ENCODE peak calls at places on chromosomes 4 and X, in five cellular contexts. One of them, this sample, is unnamed. For H3K36me3, the result is how much of the 10 kb centered on the place peaks cover.

GRCh38 chr4:146486565-146486964 is 35.2 kb downstream of the SLC10A7 start:
- DNase-seq in breast epithelium: no peak
- DNase-seq in sigmoid colon: no peak
- DNase-seq in CD8-positive, alpha-beta T cell: no peak
- DNase-seq in stomach: no peak
- DNase-seq in this sample: no peak

GRCh38 chrX:136251042-136251991 is at the start of gene MAP7D3:
- DNase-seq in CD8-positive, alpha-beta T cell: peak
- DNase-seq in sigmoid colon: peak
- DNase-seq in stomach: peak
- DNase-seq in breast epithelium: no peak
- DNase-seq in this sample: peak

GRCh38 chrX:79081895-79082512 is 62.5 kb upstream of the GPR174 start:
- DNase-seq in sigmoid colon: no peak
- DNase-seq in CD8-positive, alpha-beta T cell: peak
- DNase-seq in breast epithelium: no peak
- DNase-seq in stomach: no peak
- DNase-seq in this sample: peak

GRCh38 chrX:19840899-19841648 is 46.3 kb downstream of the SH3KBP1 start:
- DNase-seq in breast epithelium: no peak
- DNase-seq in CD8-positive, alpha-beta T cell: no peak
- DNase-seq in stomach: no peak
- DNase-seq in sigmoid colon: no peak
- DNase-seq in this sample: peak

GRCh38 chrX:2679534-2680485 is 11.3 kb upstream of the CD99 start:
- DNase-seq in CD8-positive, alpha-beta T cell: no peak
- DNase-seq in sigmoid colon: no peak
- DNase-seq in stomach: no peak
- DNase-seq in breast epithelium: no peak
- DNase-seq in this sample: no peak

GRCh38 chrX:152177052-152177451 is 38.7 kb upstream of the MAGEA10 start:
- DNase-seq in breast epithelium: no peak
- DNase-seq in sigmoid colon: no peak
- DNase-seq in CD8-positive, alpha-beta T cell: no peak
- DNase-seq in stomach: no peak
- DNase-seq in this sample: no peak

GRCh38 chr4:80219301-80220025 is 22.2 kb downstream of the PRDM8 start:
- DNase-seq in stomach: no peak
- DNase-seq in sigmoid colon: no peak
- DNase-seq in CD8-positive, alpha-beta T cell: no peak
- DNase-seq in breast epithelium: no peak
- DNase-seq in this sample: no peak

GRCh38 chr4:152220201-152220666 is 315.7 kb downstream of the FBXW7 start:
- DNase-seq in CD8-positive, alpha-beta T cell: no peak
- DNase-seq in sigmoid colon: no peak
- DNase-seq in stomach: no peak
- DNase-seq in breast epithelium: no peak
- DNase-seq in this sample: no peak

GRCh38 chrX:14029039-14029424 is 660 bp downstream of the GEMIN8 start:
- DNase-seq in sigmoid colon: no peak
- DNase-seq in breast epithelium: no peak
- DNase-seq in stomach: no peak
- DNase-seq in CD8-positive, alpha-beta T cell: no peak
- DNase-seq in this sample: no peak

GRCh38 chr4:165540206-165540865 is 161.5 kb downstream of the CPE start:
- DNase-seq in CD8-positive, alpha-beta T cell: no peak
- DNase-seq in stomach: no peak
- DNase-seq in breast epithelium: no peak
- DNase-seq in sigmoid colon: no peak
- DNase-seq in this sample: peak

GRCh38 chr4:56123051-56123450 is 174.3 kb downstream of the CEP135 start:
- DNase-seq in stomach: no peak
- DNase-seq in CD8-positive, alpha-beta T cell: no peak
- DNase-seq in breast epithelium: no peak
- DNase-seq in sigmoid colon: no peak
- DNase-seq in this sample: no peak

GRCh38 chrX:43849173-43849572 is 33.1 kb downstream of the MAOB start:
- DNase-seq in CD8-positive, alpha-beta T cell: no peak
- DNase-seq in sigmoid colon: no peak
- DNase-seq in stomach: no peak
- DNase-seq in breast epithelium: no peak
- DNase-seq in this sample: peak
- H3K36me3 ChIP-seq in CD8-positive, alpha-beta T cell: under half
- H3K36me3 ChIP-seq in sigmoid colon: under half
- H3K36me3 ChIP-seq in stomach: under half
- H3K36me3 ChIP-seq in breast epithelium: under half
- H3K36me3 ChIP-seq in this sample: under half

DNA sequence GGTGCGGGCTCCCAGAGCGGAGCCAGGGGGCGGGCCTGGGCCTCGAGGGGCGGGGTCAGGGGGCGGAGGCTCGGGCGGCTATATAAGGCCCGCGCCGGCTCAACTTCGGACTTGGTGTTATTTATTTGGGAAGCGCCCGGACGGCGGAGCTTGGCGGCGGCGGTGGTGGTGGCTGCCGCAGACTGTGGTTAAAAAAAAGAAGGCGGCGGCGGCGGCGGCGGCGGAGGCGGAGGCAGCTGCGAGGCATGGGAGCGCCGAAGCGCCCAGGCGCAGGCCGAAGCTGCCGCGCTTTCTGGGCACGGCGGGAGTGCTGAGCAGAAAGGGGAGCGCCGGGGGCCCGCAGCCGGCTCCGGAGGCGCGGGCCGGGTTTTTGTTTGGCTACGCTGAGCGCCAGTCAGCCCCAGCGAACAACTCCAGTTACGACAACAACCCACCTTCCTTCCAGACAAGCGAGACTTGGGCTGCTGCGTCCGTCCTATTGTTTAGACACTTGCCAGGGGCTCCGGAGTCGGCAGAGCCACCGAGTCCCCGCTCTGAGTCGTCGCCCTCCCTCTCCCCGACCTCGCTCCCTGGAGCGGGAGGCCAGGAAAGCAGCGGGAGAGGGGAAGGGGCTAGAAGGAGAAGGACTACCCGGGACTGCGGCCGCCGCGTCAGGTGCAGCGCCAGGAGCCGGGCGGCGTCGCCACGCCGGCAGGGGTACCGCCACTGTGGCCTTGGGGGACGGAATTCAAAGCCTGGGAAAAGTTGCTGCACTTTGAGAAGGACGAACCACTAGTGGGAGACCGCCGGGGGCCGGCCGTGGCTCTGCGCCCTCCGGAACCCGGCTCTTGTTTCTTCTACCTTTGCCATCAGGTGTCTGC is at the start of gene SLIT2:
- DNase-seq in sigmoid colon: peak
- DNase-seq in CD8-positive, alpha-beta T cell: no peak
- DNase-seq in breast epithelium: peak
- DNase-seq in stomach: peak
- DNase-seq in this sample: peak
- H3K27ac ChIP-seq in sigmoid colon: peak
- H3K27ac ChIP-seq in CD8-positive, alpha-beta T cell: no peak
- H3K27ac ChIP-seq in breast epithelium: peak
- H3K27ac ChIP-seq in stomach: peak
- H3K27ac ChIP-seq in this sample: no peak

GRCh38 chrX:48996969-48997368 is 5.1 kb downstream of the GRIPAP1 start:
- DNase-seq in CD8-positive, alpha-beta T cell: no peak
- DNase-seq in sigmoid colon: no peak
- DNase-seq in stomach: no peak
- DNase-seq in breast epithelium: no peak
- DNase-seq in this sample: no peak
- H3K36me3 ChIP-seq in CD8-positive, alpha-beta T cell: under half
- H3K36me3 ChIP-seq in sigmoid colon: under half
- H3K36me3 ChIP-seq in stomach: half or more
- H3K36me3 ChIP-seq in breast epithelium: under half
- H3K36me3 ChIP-seq in this sample: under half

GRCh38 chr4:7199771-7200441 is 7.6 kb downstream of the SORCS2 start:
- DNase-seq in stomach: no peak
- DNase-seq in sigmoid colon: peak
- DNase-seq in breast epithelium: no peak
- DNase-seq in CD8-positive, alpha-beta T cell: no peak
- DNase-seq in this sample: no peak
- H3K27ac ChIP-seq in stomach: no peak
- H3K27ac ChIP-seq in sigmoid colon: no peak
- H3K27ac ChIP-seq in breast epithelium: no peak
- H3K27ac ChIP-seq in CD8-positive, alpha-beta T cell: no peak
- H3K27ac ChIP-seq in this sample: no peak

GRCh38 chr4:3227878-3228675 is 20.9 kb upstream of the MSANTD1 start:
- DNase-seq in stomach: no peak
- DNase-seq in breast epithelium: no peak
- DNase-seq in CD8-positive, alpha-beta T cell: no peak
- DNase-seq in sigmoid colon: peak
- DNase-seq in this sample: no peak

GRCh38 chr4:3228881-3229280 is 20.1 kb upstream of the MSANTD1 start:
- DNase-seq in stomach: no peak
- DNase-seq in sigmoid colon: no peak
- DNase-seq in CD8-positive, alpha-beta T cell: no peak
- DNase-seq in breast epithelium: no peak
- DNase-seq in this sample: no peak

GRCh38 chr4:3231431-3231980 is 17.5 kb upstream of the MSANTD1 start:
- DNase-seq in CD8-positive, alpha-beta T cell: no peak
- DNase-seq in breast epithelium: no peak
- DNase-seq in stomach: no peak
- DNase-seq in sigmoid colon: no peak
- DNase-seq in this sample: no peak

GRCh38 chr4:3229328-3229727 is 19.6 kb upstream of the MSANTD1 start:
- DNase-seq in sigmoid colon: no peak
- DNase-seq in breast epithelium: no peak
- DNase-seq in CD8-positive, alpha-beta T cell: no peak
- DNase-seq in stomach: no peak
- DNase-seq in this sample: no peak

GRCh38 chr4:3229964-3230363 is 19.0 kb upstream of the MSANTD1 start:
- DNase-seq in stomach: no peak
- DNase-seq in sigmoid colon: no peak
- DNase-seq in CD8-positive, alpha-beta T cell: no peak
- DNase-seq in breast epithelium: no peak
- DNase-seq in this sample: no peak
- H3K36me3 ChIP-seq in stomach: half or more
- H3K36me3 ChIP-seq in sigmoid colon: half or more
- H3K36me3 ChIP-seq in CD8-positive, alpha-beta T cell: under half
- H3K36me3 ChIP-seq in breast epithelium: under half
- H3K36me3 ChIP-seq in this sample: under half

DNA sequence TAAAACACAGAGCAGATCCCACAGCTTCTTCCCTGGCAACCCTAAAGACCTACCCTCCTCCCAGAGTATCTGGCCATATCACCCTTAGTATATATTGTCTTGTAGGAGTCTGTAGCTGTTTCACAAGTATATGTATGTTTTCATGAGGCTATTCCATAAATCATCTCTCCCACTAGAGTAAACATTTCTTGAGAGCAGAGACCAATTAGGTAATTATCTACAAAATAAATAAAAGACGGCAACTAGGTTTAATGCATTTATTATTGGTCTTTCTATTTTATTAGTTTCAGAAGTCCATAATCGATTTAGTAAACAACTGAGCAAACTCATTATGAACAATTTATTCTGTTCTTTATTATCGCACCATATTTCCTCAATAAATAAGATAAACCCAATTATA is 7.0 kb downstream of the ACOT9 start:
- DNase-seq in CD8-positive, alpha-beta T cell: no peak
- DNase-seq in stomach: no peak
- DNase-seq in breast epithelium: no peak
- DNase-seq in sigmoid colon: no peak
- DNase-seq in this sample: peak
- H3K27ac ChIP-seq in CD8-positive, alpha-beta T cell: no peak
- H3K27ac ChIP-seq in stomach: no peak
- H3K27ac ChIP-seq in breast epithelium: no peak
- H3K27ac ChIP-seq in sigmoid colon: no peak
- H3K27ac ChIP-seq in this sample: no peak